ENCODE peak calls at places on chromosomes 4 and X, in ten cellular contexts. Y is RPMI8226; A is AG08396; T is activated naive CD4-positive, alpha-beta T cell treated with Interleukin-2 at 50 U/mL for 16 hours; S is activated T-cell treated with anti-CD3 and anti-CD28 coated beads for 24 hours; K is activated CD4-positive, alpha-beta T cell treated with anti-CD3 and anti-CD28 coated beads for 4 hours; U is ascending aorta; P is NCI-H187 treated with DMSO at 0.1 percent for 48 hours; O is GM12892; H is HCT116. M is an unnamed sample.

GRCh38 chr4:106541253-106541652 is 172.7 kb upstream of the GIMD1 start:
- DNase-seq in H (no peak), Y (no peak), K (no peak), T (no peak), S (no peak), U (no peak), O (no peak), A (peak), P (no peak), M (peak)

GRCh38 chr4:176840166-176840565 is 47.4 kb upstream of the VEGFC start:
- DNase-seq in P (no peak), S (no peak), Y (no peak), T (no peak), K (no peak), H (no peak), U (no peak), A (no peak), O (no peak), M (no peak)

GRCh38 chrX:129188223-129188622 is 335.1 kb downstream of the SMARCA1 start:
- DNase-seq in H (no peak), K (no peak), S (no peak), A (no peak), O (no peak), T (no peak), U (no peak), P (no peak), Y (no peak), M (no peak)

GRCh38 chr4:77001907-77002306 is 52.4 kb downstream of the SEPTIN11 start:
- DNase-seq in K (no peak), U (no peak), S (no peak), H (no peak), Y (no peak), P (no peak), T (no peak), O (no peak), A (no peak), M (peak)

GRCh38 chr4:2797188-2797544 is 4.3 kb downstream of the SH3BP2 start:
- DNase-seq in K (no peak), T (no peak), S (no peak), P (no peak), O (no peak), Y (no peak), A (no peak), U (no peak), H (no peak), M (peak)

GRCh38 chrX:13719192-13719856 is 15.1 kb downstream of the TRAPPC2 start:
- DNase-seq in T (no peak), O (no peak), K (no peak), P (no peak), Y (no peak), U (no peak), S (no peak), A (no peak), H (no peak), M (no peak)

GRCh38 chr4:187996502-187997177 is 1.1 kb downstream of the ZFP42 start:
- DNase-seq in H (no peak), O (no peak), P (no peak), S (no peak), K (no peak), U (no peak), A (no peak), T (no peak), Y (no peak), M (no peak)

GRCh38 chr4:56674984-56675383 is 6.1 kb downstream of the HOPX start:
- DNase-seq in T (no peak), K (no peak), S (no peak), Y (no peak), A (no peak), O (no peak), U (no peak), P (no peak), H (no peak), M (no peak)

GRCh38 chr4:5638316-5638715 is 70.0 kb downstream of the EVC2 start:
- DNase-seq in T (no peak), O (no peak), P (no peak), U (no peak), K (no peak), S (no peak), A (peak), H (no peak), Y (no peak), M (no peak)

GRCh38 chr4:73871911-73872310 is 2.7 kb downstream of the CXCL1 start:
- DNase-seq in S (no peak), Y (no peak), T (no peak), H (no peak), A (no peak), O (no peak), K (no peak), P (no peak), U (no peak), M (peak)

GRCh38 chrX:25012793-25013592 is 2.8 kb downstream of the ARX start:
- DNase-seq in Y (peak), S (no peak), K (no peak), P (no peak), U (no peak), A (no peak), O (no peak), T (no peak), H (no peak), M (no peak)

GRCh38 chr4:74418063-74418670 is 26.8 kb upstream of the AREG start:
- DNase-seq in A (peak), Y (no peak), H (peak), T (no peak), P (no peak), K (no peak), S (no peak), O (no peak), U (no peak), M (peak)